ENCODE peak calls at places on chromosomes 2 and 18, in five cellular contexts. P is coronary artery, H is NAMALWA, A is NCI-H1092 treated with DMSO at 0.1 percent for 48 hours, T is T-helper 17 cell. F is an unnamed sample.

GRCh38 chr18:26497881-26498280 is 50.5 kb downstream of the KCTD1 start:
- DNase-seq in T (no peak), P (no peak), A (no peak), H (no peak), F (no peak)

GRCh38 chr2:5740073-5740472 is 47.9 kb downstream of the SOX11 start:
- DNase-seq in P (no peak), H (no peak), T (no peak), A (no peak), F (no peak)

GRCh38 chr2:106562826-106563594 is 75.8 kb downstream of the CD8B2 start:
- DNase-seq in A (no peak), T (no peak), H (no peak), P (peak), F (no peak)

GRCh38 chr18:23032030-23032582 is 99.0 kb downstream of the RBBP8 start:
- DNase-seq in T (no peak), H (no peak), A (no peak), P (no peak), F (no peak)

GRCh38 chr2:180622122-180622918 is 358.1 kb upstream of the UBE2E3 start:
- DNase-seq in P (no peak), H (no peak), T (no peak), A (no peak), F (no peak)

GRCh38 chr2:3008551-3009498 is 368.8 kb downstream of the EIPR1 start:
- DNase-seq in T (no peak), H (no peak), P (no peak), A (no peak), F (no peak)

GRCh38 chr2:143603035-143603616 is 473.9 kb downstream of the ARHGAP15 start:
- DNase-seq in P (no peak), A (no peak), H (no peak), T (no peak), F (no peak)

GRCh38 chr2:106686814-106687213 is 199.2 kb downstream of the ST6GAL2 start:
- DNase-seq in H (no peak), A (no peak), T (no peak), P (no peak), F (no peak)

GRCh38 chr2:135798762-135799161 is 38.2 kb downstream of the LCT start:
- DNase-seq in A (no peak), T (no peak), P (no peak), H (peak), F (no peak)

GRCh38 chr2:215391531-215391930 is 44.3 kb downstream of the FN1 start:
- DNase-seq in H (no peak), A (no peak), T (no peak), P (no peak), F (no peak)

GRCh38 chr18:11553098-11553940 is 56.1 kb upstream of the SLC35G4 start:
- DNase-seq in P (no peak), H (peak), T (no peak), A (peak), F (no peak)

GRCh38 chr2:177397501-177398289 is 5.1 kb downstream of the AGPS start:
- DNase-seq in P (no peak), A (no peak), T (no peak), H (no peak), F (no peak)

GRCh38 chr2:205769494-205769848 is 87.2 kb downstream of the NRP2 start:
- DNase-seq in T (no peak), H (no peak), A (no peak), P (no peak), F (no peak)

GRCh38 chr2:16336491-16336890 is 329.1 kb downstream of the CYRIA start:
- DNase-seq in H (no peak), P (no peak), A (no peak), T (no peak), F (no peak)

GRCh38 chr18:45441110-45441842 is 174.0 kb upstream of the SLC14A2 start:
- DNase-seq in A (no peak), T (no peak), P (no peak), H (no peak), F (no peak)

GRCh38 chr18:8801263-8801901 is 96.0 kb downstream of the MTCL1 start:
- DNase-seq in T (no peak), H (no peak), P (no peak), A (no peak), F (no peak)

F was measured in vagina.